ENCODE peak calls at places on chromosomes 13 and 19, in ten cellular contexts. One of them, this sample, is unnamed.

GRCh38 chr13:89136678-89137077 is 1465.5 kb downstream of the SLITRK5 start:
- DNase-seq in activated effector memory CD4-positive, alpha-beta T cell treated with Interleukin-2 at 50 U/mL for 16 hours: no peak
- DNase-seq in tibial nerve: no peak
- DNase-seq in caudate nucleus: no peak
- DNase-seq in fibroblast of mammary gland: no peak
- DNase-seq in stimulated activated CD8-positive, alpha-beta memory T cell treated with anti-CD3 and anti-CD28 coated beads, Interleukin-7, amount 100 ng/mL, for 24 hours: no peak
- DNase-seq in amygdala: no peak
- DNase-seq in NCI-H1417: no peak
- DNase-seq in anterior cingulate cortex: no peak
- DNase-seq in psoas muscle: no peak
- DNase-seq in this sample: no peak

GRCh38 chr19:45474191-45474940 is 6.6 kb downstream of the FOSB start:
- DNase-seq in activated effector memory CD4-positive, alpha-beta T cell treated with Interleukin-2 at 50 U/mL for 16 hours: no peak
- DNase-seq in tibial nerve: no peak
- DNase-seq in caudate nucleus: no peak
- DNase-seq in fibroblast of mammary gland: no peak
- DNase-seq in stimulated activated CD8-positive, alpha-beta memory T cell treated with anti-CD3 and anti-CD28 coated beads, Interleukin-7, amount 100 ng/mL, for 24 hours: no peak
- DNase-seq in amygdala: no peak
- DNase-seq in NCI-H1417: no peak
- DNase-seq in anterior cingulate cortex: no peak
- DNase-seq in psoas muscle: no peak
- DNase-seq in this sample: no peak

GRCh38 chr13:31096624-31097302 is 64.9 kb downstream of the HSPH1 start:
- DNase-seq in activated effector memory CD4-positive, alpha-beta T cell treated with Interleukin-2 at 50 U/mL for 16 hours: no peak
- DNase-seq in tibial nerve: no peak
- DNase-seq in caudate nucleus: no peak
- DNase-seq in fibroblast of mammary gland: no peak
- DNase-seq in stimulated activated CD8-positive, alpha-beta memory T cell treated with anti-CD3 and anti-CD28 coated beads, Interleukin-7, amount 100 ng/mL, for 24 hours: no peak
- DNase-seq in amygdala: no peak
- DNase-seq in NCI-H1417: no peak
- DNase-seq in anterior cingulate cortex: no peak
- DNase-seq in psoas muscle: no peak
- DNase-seq in this sample: no peak

GRCh38 chr19:6687117-6687516 is 17.2 kb upstream of the TNFSF14 start:
- DNase-seq in activated effector memory CD4-positive, alpha-beta T cell treated with Interleukin-2 at 50 U/mL for 16 hours: no peak
- DNase-seq in tibial nerve: no peak
- DNase-seq in caudate nucleus: no peak
- DNase-seq in fibroblast of mammary gland: no peak
- DNase-seq in stimulated activated CD8-positive, alpha-beta memory T cell treated with anti-CD3 and anti-CD28 coated beads, Interleukin-7, amount 100 ng/mL, for 24 hours: no peak
- DNase-seq in amygdala: no peak
- DNase-seq in NCI-H1417: no peak
- DNase-seq in anterior cingulate cortex: no peak
- DNase-seq in psoas muscle: no peak
- DNase-seq in this sample: no peak

GRCh38 chr13:87712012-87712411 is 40.8 kb downstream of the SLITRK5 start:
- DNase-seq in activated effector memory CD4-positive, alpha-beta T cell treated with Interleukin-2 at 50 U/mL for 16 hours: no peak
- DNase-seq in tibial nerve: no peak
- DNase-seq in caudate nucleus: no peak
- DNase-seq in fibroblast of mammary gland: no peak
- DNase-seq in stimulated activated CD8-positive, alpha-beta memory T cell treated with anti-CD3 and anti-CD28 coated beads, Interleukin-7, amount 100 ng/mL, for 24 hours: no peak
- DNase-seq in amygdala: no peak
- DNase-seq in NCI-H1417: no peak
- DNase-seq in anterior cingulate cortex: no peak
- DNase-seq in psoas muscle: no peak
- DNase-seq in this sample: no peak

GRCh38 chr19:48507911-48508439 is 3.7 kb downstream of the LMTK3 start:
- DNase-seq in activated effector memory CD4-positive, alpha-beta T cell treated with Interleukin-2 at 50 U/mL for 16 hours: no peak
- DNase-seq in tibial nerve: no peak
- DNase-seq in caudate nucleus: no peak
- DNase-seq in fibroblast of mammary gland: no peak
- DNase-seq in stimulated activated CD8-positive, alpha-beta memory T cell treated with anti-CD3 and anti-CD28 coated beads, Interleukin-7, amount 100 ng/mL, for 24 hours: no peak
- DNase-seq in amygdala: no peak
- DNase-seq in NCI-H1417: no peak
- DNase-seq in anterior cingulate cortex: no peak
- DNase-seq in psoas muscle: no peak
- DNase-seq in this sample: no peak

GRCh38 chr19:53394522-53394973 is 401 bp upstream of the ZNF765 start:
- DNase-seq in activated effector memory CD4-positive, alpha-beta T cell treated with Interleukin-2 at 50 U/mL for 16 hours: no peak
- DNase-seq in tibial nerve: peak
- DNase-seq in caudate nucleus: no peak
- DNase-seq in fibroblast of mammary gland: peak
- DNase-seq in stimulated activated CD8-positive, alpha-beta memory T cell treated with anti-CD3 and anti-CD28 coated beads, Interleukin-7, amount 100 ng/mL, for 24 hours: no peak
- DNase-seq in amygdala: peak
- DNase-seq in NCI-H1417: peak
- DNase-seq in anterior cingulate cortex: no peak
- DNase-seq in psoas muscle: peak
- DNase-seq in this sample: no peak

GRCh38 chr19:40933025-40933424 is 51.0 kb upstream of the CYP2A7 start:
- DNase-seq in activated effector memory CD4-positive, alpha-beta T cell treated with Interleukin-2 at 50 U/mL for 16 hours: no peak
- DNase-seq in tibial nerve: no peak
- DNase-seq in caudate nucleus: no peak
- DNase-seq in fibroblast of mammary gland: peak
- DNase-seq in stimulated activated CD8-positive, alpha-beta memory T cell treated with anti-CD3 and anti-CD28 coated beads, Interleukin-7, amount 100 ng/mL, for 24 hours: no peak
- DNase-seq in amygdala: no peak
- DNase-seq in NCI-H1417: no peak
- DNase-seq in anterior cingulate cortex: no peak
- DNase-seq in psoas muscle: no peak
- DNase-seq in this sample: no peak

GRCh38 chr13:44759222-44759721 is 183.1 kb upstream of the TSC22D1 start:
- DNase-seq in activated effector memory CD4-positive, alpha-beta T cell treated with Interleukin-2 at 50 U/mL for 16 hours: no peak
- DNase-seq in tibial nerve: no peak
- DNase-seq in caudate nucleus: no peak
- DNase-seq in fibroblast of mammary gland: no peak
- DNase-seq in stimulated activated CD8-positive, alpha-beta memory T cell treated with anti-CD3 and anti-CD28 coated beads, Interleukin-7, amount 100 ng/mL, for 24 hours: no peak
- DNase-seq in amygdala: no peak
- DNase-seq in NCI-H1417: peak
- DNase-seq in anterior cingulate cortex: no peak
- DNase-seq in psoas muscle: no peak
- DNase-seq in this sample: no peak

GRCh38 chr13:46382224-46382623 is 4.8 kb downstream of the RUBCNL start:
- DNase-seq in activated effector memory CD4-positive, alpha-beta T cell treated with Interleukin-2 at 50 U/mL for 16 hours: no peak
- DNase-seq in tibial nerve: no peak
- DNase-seq in caudate nucleus: no peak
- DNase-seq in fibroblast of mammary gland: no peak
- DNase-seq in stimulated activated CD8-positive, alpha-beta memory T cell treated with anti-CD3 and anti-CD28 coated beads, Interleukin-7, amount 100 ng/mL, for 24 hours: no peak
- DNase-seq in amygdala: no peak
- DNase-seq in NCI-H1417: no peak
- DNase-seq in anterior cingulate cortex: no peak
- DNase-seq in psoas muscle: no peak
- DNase-seq in this sample: no peak

This sample was measured in activated T-cell treated with anti-CD3 and anti-CD28 coated beads, Interleukin-2, amount 50 U/mL, for 24 hours.